ENCODE peak calls at places on chromosomes 4 and X, in eight cellular contexts. One of them, this sample, is unnamed.

GRCh38 chr4:114519368-114519767 is 79.2 kb upstream of the UGT8 start:
- DNase-seq in lower lobe of right lung: no peak
- DNase-seq in transverse colon: no peak
- DNase-seq in GM23248: no peak
- DNase-seq in lung: no peak
- DNase-seq in OCI-LY7: no peak
- DNase-seq in tibial artery: no peak
- DNase-seq in fibroblast of lung: no peak
- DNase-seq in this sample: no peak

GRCh38 chr4:186942745-186943606 is 219.3 kb upstream of the FAT1 start:
- DNase-seq in lower lobe of right lung: no peak
- DNase-seq in transverse colon: no peak
- DNase-seq in GM23248: peak; percentile 36
- DNase-seq in lung: no peak
- DNase-seq in OCI-LY7: peak; percentile 65
- DNase-seq in tibial artery: no peak
- DNase-seq in fibroblast of lung: peak; percentile 73
- DNase-seq in this sample: no peak

GRCh38 chrX:148381603-148382002 is 118.8 kb upstream of the AFF2 start:
- DNase-seq in lower lobe of right lung: no peak
- DNase-seq in transverse colon: no peak
- DNase-seq in GM23248: no peak
- DNase-seq in lung: no peak
- DNase-seq in OCI-LY7: peak; percentile 36
- DNase-seq in tibial artery: no peak
- DNase-seq in fibroblast of lung: no peak
- DNase-seq in this sample: peak; percentile 1

GRCh38 chrX:151722241-151722846 is 6.5 kb downstream of the FATE1 start:
- DNase-seq in lower lobe of right lung: no peak
- DNase-seq in transverse colon: peak; percentile 14
- DNase-seq in GM23248: peak; percentile 69
- DNase-seq in lung: no peak
- DNase-seq in OCI-LY7: peak; percentile 10
- DNase-seq in tibial artery: peak; percentile 31
- DNase-seq in fibroblast of lung: peak; percentile 0
- DNase-seq in this sample: no peak

GRCh38 chr4:23899565-23899964 is 9.7 kb upstream of the PPARGC1A start:
- DNase-seq in lower lobe of right lung: no peak
- DNase-seq in transverse colon: peak; percentile 37
- DNase-seq in GM23248: no peak
- DNase-seq in lung: no peak
- DNase-seq in OCI-LY7: no peak
- DNase-seq in tibial artery: no peak
- DNase-seq in fibroblast of lung: no peak
- DNase-seq in this sample: no peak

GRCh38 chr4:176013466-176014247 is 52.0 kb upstream of the WDR17 start:
- DNase-seq in lower lobe of right lung: no peak
- DNase-seq in transverse colon: no peak
- DNase-seq in GM23248: no peak
- DNase-seq in lung: no peak
- DNase-seq in OCI-LY7: peak; percentile 79
- DNase-seq in tibial artery: no peak
- DNase-seq in fibroblast of lung: no peak
- DNase-seq in this sample: no peak

GRCh38 chrX:17020828-17021821 is 74.7 kb downstream of the REPS2 start:
- DNase-seq in lower lobe of right lung: no peak
- DNase-seq in transverse colon: no peak
- DNase-seq in GM23248: peak; percentile 24
- DNase-seq in lung: no peak
- DNase-seq in OCI-LY7: no peak
- DNase-seq in tibial artery: no peak
- DNase-seq in fibroblast of lung: peak; percentile 62
- DNase-seq in this sample: no peak

GRCh38 chr4:3387943-3388348 is 53.8 kb upstream of the HGFAC start:
- DNase-seq in lower lobe of right lung: peak; percentile 92
- DNase-seq in transverse colon: peak; percentile 74
- DNase-seq in GM23248: peak; percentile 76
- DNase-seq in lung: peak; percentile 76
- DNase-seq in OCI-LY7: no peak
- DNase-seq in tibial artery: peak; percentile 95
- DNase-seq in fibroblast of lung: peak; percentile 25
- DNase-seq in this sample: no peak

GRCh38 chr4:85419103-85419502 is 55.8 kb upstream of the ARHGAP24 start:
- DNase-seq in lower lobe of right lung: no peak
- DNase-seq in transverse colon: no peak
- DNase-seq in GM23248: no peak
- DNase-seq in lung: no peak
- DNase-seq in OCI-LY7: no peak
- DNase-seq in tibial artery: no peak
- DNase-seq in fibroblast of lung: no peak
- DNase-seq in this sample: no peak

GRCh38 chrX:2224141-2224540 is 276.6 kb downstream of the DHRSX start:
- DNase-seq in lower lobe of right lung: no peak
- DNase-seq in transverse colon: no peak
- DNase-seq in GM23248: no peak
- DNase-seq in lung: no peak
- DNase-seq in OCI-LY7: no peak
- DNase-seq in tibial artery: peak; percentile 3
- DNase-seq in fibroblast of lung: no peak
- DNase-seq in this sample: no peak

GRCh38 chr4:36394352-36394903 is 113.0 kb downstream of the DTHD1 start:
- DNase-seq in lower lobe of right lung: no peak
- DNase-seq in transverse colon: no peak
- DNase-seq in GM23248: no peak
- DNase-seq in lung: no peak
- DNase-seq in OCI-LY7: no peak
- DNase-seq in tibial artery: no peak
- DNase-seq in fibroblast of lung: no peak
- DNase-seq in this sample: peak; percentile 79

GRCh38 chr4:146916479-146917076 is 29.1 kb downstream of the TTC29 start:
- DNase-seq in lower lobe of right lung: no peak
- DNase-seq in transverse colon: no peak
- DNase-seq in GM23248: peak; percentile 62
- DNase-seq in lung: no peak
- DNase-seq in OCI-LY7: peak; percentile 35
- DNase-seq in tibial artery: no peak
- DNase-seq in fibroblast of lung: peak; percentile 64
- DNase-seq in this sample: peak; percentile 22

DNA sequence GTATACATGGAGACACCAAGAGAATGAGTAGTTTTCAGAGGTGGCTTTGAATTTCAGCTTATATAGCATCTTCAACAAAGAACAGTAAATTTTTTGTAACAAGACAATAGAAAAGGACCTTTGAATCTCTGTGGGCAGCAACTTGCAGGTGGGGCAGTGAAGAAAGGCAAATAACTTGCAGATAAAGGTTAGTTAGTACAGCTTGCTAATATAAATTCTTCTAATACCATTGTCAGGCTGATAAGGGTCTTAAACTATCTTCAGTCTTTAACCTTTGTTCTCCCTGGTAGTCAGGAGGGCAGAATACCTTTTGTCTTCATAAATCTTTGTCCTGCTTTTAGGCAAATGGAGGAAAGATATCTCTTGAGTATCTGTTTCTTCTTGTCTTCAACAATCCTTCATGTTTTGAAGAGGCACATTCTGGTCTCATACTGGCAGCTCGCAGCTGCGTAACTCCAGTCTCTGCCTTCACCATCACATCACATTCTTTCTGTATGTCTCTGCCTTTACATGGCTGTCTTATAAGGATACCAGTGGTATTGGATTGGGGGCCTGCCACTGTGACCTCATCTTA is 16.0 kb downstream of the ANXA3 start:
- DNase-seq in lower lobe of right lung: no peak
- DNase-seq in transverse colon: no peak
- DNase-seq in GM23248: no peak
- DNase-seq in lung: no peak
- DNase-seq in OCI-LY7: no peak
- DNase-seq in tibial artery: no peak
- DNase-seq in fibroblast of lung: no peak
- DNase-seq in this sample: no peak
- H3K4me1 ChIP-seq in lower lobe of right lung: peaks cover 31% of the 10 kb centered on the region
- H3K4me1 ChIP-seq in transverse colon: peaks cover 20% of the 10 kb centered on the region
- H3K4me1 ChIP-seq in GM23248: peaks cover 63% of the 10 kb centered on the region
- H3K4me1 ChIP-seq in lung: peaks cover 9% of the 10 kb centered on the region
- H3K4me1 ChIP-seq in OCI-LY7: no peaks in the 10 kb centered on the region
- H3K4me1 ChIP-seq in tibial artery: peaks cover 17% of the 10 kb centered on the region
- H3K4me1 ChIP-seq in fibroblast of lung: peaks cover 13% of the 10 kb centered on the region
- H3K4me1 ChIP-seq in this sample: no peaks in the 10 kb centered on the region

GRCh38 chrX:105013719-105014118 is 206.8 kb downstream of the TEX13A start:
- DNase-seq in lower lobe of right lung: no peak
- DNase-seq in transverse colon: no peak
- DNase-seq in GM23248: no peak
- DNase-seq in lung: no peak
- DNase-seq in OCI-LY7: no peak
- DNase-seq in tibial artery: no peak
- DNase-seq in fibroblast of lung: no peak
- DNase-seq in this sample: no peak
- H3K4me3 ChIP-seq in lower lobe of right lung: no peak overlapping the region
- H3K4me3 ChIP-seq in transverse colon: no peak overlapping the region
- H3K4me3 ChIP-seq in GM23248: no peak overlapping the region
- H3K4me3 ChIP-seq in lung: no peak overlapping the region
- H3K4me3 ChIP-seq in OCI-LY7: no peak overlapping the region
- H3K4me3 ChIP-seq in tibial artery: no peak overlapping the region
- H3K4me3 ChIP-seq in fibroblast of lung: no peak overlapping the region
- H3K4me3 ChIP-seq in this sample: no peak overlapping the region

DNA sequence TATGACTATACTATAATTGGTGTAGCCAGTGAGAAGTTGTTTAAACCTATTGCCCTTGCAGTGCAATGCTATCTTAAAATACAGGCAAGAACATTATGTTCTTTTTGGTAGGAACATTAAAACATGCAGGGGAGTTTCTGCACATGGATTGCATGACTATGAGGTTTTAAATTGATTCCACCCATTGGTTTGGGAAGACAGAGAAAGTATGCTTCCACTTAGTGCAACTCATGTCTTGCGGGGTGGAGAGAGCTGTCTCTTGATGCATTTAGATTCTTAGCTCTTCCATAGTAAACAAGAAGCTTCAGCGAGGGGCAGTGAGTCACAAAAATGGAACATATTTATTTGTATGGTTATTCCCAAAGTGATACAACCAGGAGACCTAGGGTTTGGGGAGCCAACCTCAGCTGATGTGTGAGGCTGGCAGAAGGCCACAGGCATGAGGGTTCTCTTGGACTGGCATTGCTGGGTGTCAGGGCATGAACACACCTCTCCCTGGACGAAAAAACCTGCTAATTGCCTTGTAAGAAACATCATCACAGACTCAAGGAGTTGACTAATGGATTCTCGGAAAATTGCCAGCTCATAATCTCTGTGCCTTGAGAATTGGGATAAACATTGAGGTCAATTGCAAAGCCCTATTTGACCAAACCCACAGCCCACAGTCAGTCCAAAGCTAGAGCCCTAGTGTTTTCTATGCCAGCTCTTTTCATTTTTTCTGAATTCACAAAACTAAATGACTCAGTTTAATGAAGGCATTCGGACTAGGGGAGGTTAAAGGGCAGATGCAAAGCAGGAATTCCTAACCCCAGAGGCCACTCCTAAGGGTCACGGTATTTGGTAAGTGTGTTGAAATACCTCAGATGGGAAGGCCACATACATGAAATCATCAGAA is 39.3 kb upstream of the RASL11B start:
- DNase-seq in lower lobe of right lung: no peak
- DNase-seq in transverse colon: no peak
- DNase-seq in GM23248: peak; percentile 59
- DNase-seq in lung: no peak
- DNase-seq in OCI-LY7: no peak
- DNase-seq in tibial artery: no peak
- DNase-seq in fibroblast of lung: peak; percentile 98
- DNase-seq in this sample: no peak
- H3K27ac ChIP-seq in lower lobe of right lung: peak overlapping the region; percentile 31
- H3K27ac ChIP-seq in transverse colon: peak overlapping the region; percentile 31
- H3K27ac ChIP-seq in GM23248: no peak overlapping the region
- H3K27ac ChIP-seq in lung: peak overlapping the region; percentile 52
- H3K27ac ChIP-seq in OCI-LY7: no peak overlapping the region
- H3K27ac ChIP-seq in tibial artery: no peak overlapping the region
- H3K27ac ChIP-seq in fibroblast of lung: peak overlapping the region; percentile 32
- H3K27ac ChIP-seq in this sample: no peak overlapping the region

GRCh38 chr4:94551616-94552564 is 100.1 kb downstream of the PDLIM5 start:
- DNase-seq in lower lobe of right lung: no peak
- DNase-seq in transverse colon: no peak
- DNase-seq in GM23248: peak; percentile 51
- DNase-seq in lung: no peak
- DNase-seq in OCI-LY7: no peak
- DNase-seq in tibial artery: no peak
- DNase-seq in fibroblast of lung: peak; percentile 48
- DNase-seq in this sample: no peak

GRCh38 chr4:94546949-94547348 is 95.2 kb downstream of the PDLIM5 start:
- DNase-seq in lower lobe of right lung: no peak
- DNase-seq in transverse colon: no peak
- DNase-seq in GM23248: no peak
- DNase-seq in lung: no peak
- DNase-seq in OCI-LY7: no peak
- DNase-seq in tibial artery: no peak
- DNase-seq in fibroblast of lung: no peak
- DNase-seq in this sample: no peak

GRCh38 chr4:94550352-94550751 is 98.6 kb downstream of the PDLIM5 start:
- DNase-seq in lower lobe of right lung: no peak
- DNase-seq in transverse colon: no peak
- DNase-seq in GM23248: no peak
- DNase-seq in lung: no peak
- DNase-seq in OCI-LY7: no peak
- DNase-seq in tibial artery: no peak
- DNase-seq in fibroblast of lung: no peak
- DNase-seq in this sample: no peak

GRCh38 chr4:94548571-94548970 is 96.8 kb downstream of the PDLIM5 start:
- DNase-seq in lower lobe of right lung: no peak
- DNase-seq in transverse colon: no peak
- DNase-seq in GM23248: peak; percentile 82
- DNase-seq in lung: no peak
- DNase-seq in OCI-LY7: no peak
- DNase-seq in tibial artery: no peak
- DNase-seq in fibroblast of lung: peak; percentile 54
- DNase-seq in this sample: no peak

DNA sequence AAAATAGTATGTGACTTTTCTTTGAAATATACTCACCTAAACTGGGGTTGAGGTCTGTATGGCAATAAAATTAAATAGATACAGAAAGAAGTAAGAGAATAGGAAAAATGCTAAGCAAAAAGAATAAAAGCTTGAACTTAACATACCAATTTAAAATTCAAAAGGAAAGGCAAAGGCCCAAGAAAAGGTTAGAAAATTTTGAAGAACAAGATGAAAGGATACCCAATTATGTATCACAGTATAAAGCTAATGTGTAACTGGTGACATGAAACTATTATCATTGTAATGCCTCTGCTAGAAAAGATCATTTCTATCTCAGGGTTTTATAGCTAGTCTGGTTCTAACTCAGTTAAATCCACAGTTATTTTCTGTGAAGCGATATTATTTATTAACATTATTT is 99.1 kb downstream of the PDLIM5 start:
- DNase-seq in lower lobe of right lung: no peak
- DNase-seq in transverse colon: no peak
- DNase-seq in GM23248: no peak
- DNase-seq in lung: no peak
- DNase-seq in OCI-LY7: no peak
- DNase-seq in tibial artery: no peak
- DNase-seq in fibroblast of lung: no peak
- DNase-seq in this sample: no peak
- H3K4me1 ChIP-seq in lower lobe of right lung: peaks cover 17% of the 10 kb centered on the region
- H3K4me1 ChIP-seq in transverse colon: no peaks in the 10 kb centered on the region
- H3K4me1 ChIP-seq in GM23248: peaks cover 47% of the 10 kb centered on the region
- H3K4me1 ChIP-seq in lung: peaks cover 13% of the 10 kb centered on the region
- H3K4me1 ChIP-seq in OCI-LY7: no peaks in the 10 kb centered on the region
- H3K4me1 ChIP-seq in tibial artery: peaks cover 14% of the 10 kb centered on the region
- H3K4me1 ChIP-seq in fibroblast of lung: peaks cover 2% of the 10 kb centered on the region
- H3K4me1 ChIP-seq in this sample: no peaks in the 10 kb centered on the region

GRCh38 chr4:188573104-188573503 is 433.9 kb downstream of the TRIML1 start:
- DNase-seq in lower lobe of right lung: no peak
- DNase-seq in transverse colon: no peak
- DNase-seq in GM23248: no peak
- DNase-seq in lung: no peak
- DNase-seq in OCI-LY7: no peak
- DNase-seq in tibial artery: no peak
- DNase-seq in fibroblast of lung: no peak
- DNase-seq in this sample: no peak

GRCh38 chr4:188578657-188579056 is 439.4 kb downstream of the TRIML1 start:
- DNase-seq in lower lobe of right lung: no peak
- DNase-seq in transverse colon: no peak
- DNase-seq in GM23248: no peak
- DNase-seq in lung: no peak
- DNase-seq in OCI-LY7: no peak
- DNase-seq in tibial artery: no peak
- DNase-seq in fibroblast of lung: no peak
- DNase-seq in this sample: no peak
- H3K4me3 ChIP-seq in lower lobe of right lung: no peak overlapping the region
- H3K4me3 ChIP-seq in transverse colon: no peak overlapping the region
- H3K4me3 ChIP-seq in GM23248: no peak overlapping the region
- H3K4me3 ChIP-seq in lung: no peak overlapping the region
- H3K4me3 ChIP-seq in OCI-LY7: no peak overlapping the region
- H3K4me3 ChIP-seq in tibial artery: no peak overlapping the region
- H3K4me3 ChIP-seq in fibroblast of lung: no peak overlapping the region
- H3K4me3 ChIP-seq in this sample: no peak overlapping the region

This sample was measured in CD4-positive, alpha-beta memory T cell.